ENCODE peak calls at places on chromosome 22, in five cellular contexts. C, F, R, Q and K are unnamed samples.

GRCh38 chr22:50507421-50507990 is at the start of gene LMF2:
- DNase-seq in C (peak), F (peak), R (peak), Q (peak), K (peak)

GRCh38 chr22:32044913-32045312 is 1.9 kb downstream of the SLC5A1 start:
- DNase-seq in C (no peak), F (no peak), R (no peak), Q (peak), K (no peak)

GRCh38 chr22:33952776-33953175 is 32.5 kb upstream of the LARGE1 start:
- DNase-seq in C (no peak), F (no peak), R (no peak), Q (no peak), K (no peak)

GRCh38 chr22:43731986-43732385 is 80.1 kb downstream of the EFCAB6 start:
- DNase-seq in C (no peak), F (no peak), R (no peak), Q (no peak), K (no peak)

GRCh38 chr22:46132830-46133587 is 17.3 kb upstream of the PPARA start:
- DNase-seq in C (peak), F (no peak), R (no peak), Q (no peak), K (no peak)

GRCh38 chr22:45036154-45036553 is 26.3 kb upstream of the PHF21B start:
- DNase-seq in C (no peak), F (no peak), R (no peak), Q (no peak), K (no peak)

GRCh38 chr22:43377486-43377995 is 34.3 kb upstream of the MPPED1 start:
- DNase-seq in C (no peak), F (no peak), R (no peak), Q (no peak), K (no peak)

GRCh38 chr22:42630211-42630610 is 10.2 kb downstream of the ATP5MGL start:
- DNase-seq in C (peak), F (no peak), R (no peak), Q (no peak), K (no peak)

GRCh38 chr22:37525073-37525745 is 6.0 kb upstream of the CARD10 start:
- DNase-seq in C (peak), F (no peak), R (no peak), Q (no peak), K (peak)

GRCh38 chr22:18966748-18967147 is 30.7 kb upstream of the PRODH start:
- DNase-seq in C (no peak), F (peak), R (no peak), Q (no peak), K (no peak)

GRCh38 chr22:37176464-37177061 is 11.5 kb downstream of the C1QTNF6 start:
- DNase-seq in C (peak), F (peak), R (no peak), Q (no peak), K (no peak)